ENCODE peak calls at places on chromosomes 1 and 21, in five cellular contexts. One of them, this sample, is unnamed.

GRCh38 chr1:21337931-21338567 is 47.8 kb upstream of the ECE1 start:
- DNase-seq in mucosa of descending colon: peak; percentile 78
- DNase-seq in PC-3: peak; percentile 53
- DNase-seq in neural crest cell: no peak
- DNase-seq in testis: peak; percentile 85
- DNase-seq in this sample: no peak

GRCh38 chr1:189658381-189658780 is 819.3 kb downstream of the BRINP3 start:
- DNase-seq in mucosa of descending colon: no peak
- DNase-seq in PC-3: peak; percentile 56
- DNase-seq in neural crest cell: no peak
- DNase-seq in testis: no peak
- DNase-seq in this sample: peak; percentile 41

GRCh38 chr1:100478816-100479215 is 59.1 kb upstream of the GPR88 start:
- DNase-seq in mucosa of descending colon: no peak
- DNase-seq in PC-3: no peak
- DNase-seq in neural crest cell: no peak
- DNase-seq in testis: no peak
- DNase-seq in this sample: no peak

GRCh38 chr21:46052703-46053651 is 44.9 kb upstream of the COL6A2 start:
- DNase-seq in mucosa of descending colon: no peak
- DNase-seq in PC-3: peak; percentile 94
- DNase-seq in neural crest cell: no peak
- DNase-seq in testis: peak; percentile 10
- DNase-seq in this sample: no peak

GRCh38 chr21:16751705-16752104 is 761.1 kb upstream of the CXADR start:
- DNase-seq in mucosa of descending colon: no peak
- DNase-seq in PC-3: no peak
- DNase-seq in neural crest cell: no peak
- DNase-seq in testis: no peak
- DNase-seq in this sample: peak; percentile 28

GRCh38 chr1:179334440-179334839 is 31.3 kb upstream of the AXDND1 start:
- DNase-seq in mucosa of descending colon: no peak
- DNase-seq in PC-3: no peak
- DNase-seq in neural crest cell: no peak
- DNase-seq in testis: no peak
- DNase-seq in this sample: no peak

GRCh38 chr1:4658643-4659042 is 4.2 kb downstream of the AJAP1 start:
- DNase-seq in mucosa of descending colon: no peak
- DNase-seq in PC-3: no peak
- DNase-seq in neural crest cell: no peak
- DNase-seq in testis: no peak
- DNase-seq in this sample: no peak

GRCh38 chr1:86706018-86706417 is 1.6 kb downstream of the SH3GLB1 start:
- DNase-seq in mucosa of descending colon: no peak
- DNase-seq in PC-3: peak; percentile 27
- DNase-seq in neural crest cell: no peak
- DNase-seq in testis: no peak
- DNase-seq in this sample: peak; percentile 24

GRCh38 chr1:6554907-6555778 is at the start of gene TAS1R1:
- DNase-seq in mucosa of descending colon: no peak
- DNase-seq in PC-3: no peak
- DNase-seq in neural crest cell: no peak
- DNase-seq in testis: peak; percentile 70
- DNase-seq in this sample: no peak

GRCh38 chr21:46538851-46539666 is 65.8 kb downstream of the S100B start:
- DNase-seq in mucosa of descending colon: no peak
- DNase-seq in PC-3: no peak
- DNase-seq in neural crest cell: no peak
- DNase-seq in testis: no peak
- DNase-seq in this sample: no peak

GRCh38 chr1:219459321-219460105 is 153.4 kb downstream of the ZC3H11B start:
- DNase-seq in mucosa of descending colon: no peak
- DNase-seq in PC-3: no peak
- DNase-seq in neural crest cell: no peak
- DNase-seq in testis: no peak
- DNase-seq in this sample: no peak

GRCh38 chr21:34807146-34807880 is 138.5 kb downstream of the CLIC6 start:
- DNase-seq in mucosa of descending colon: no peak
- DNase-seq in PC-3: peak; percentile 89
- DNase-seq in neural crest cell: no peak
- DNase-seq in testis: no peak
- DNase-seq in this sample: peak; percentile 99

GRCh38 chr1:207495816-207496792 is at the start of gene CR1:
- DNase-seq in mucosa of descending colon: peak; percentile 17
- DNase-seq in PC-3: no peak
- DNase-seq in neural crest cell: peak; percentile 5
- DNase-seq in testis: peak; percentile 23
- DNase-seq in this sample: no peak

GRCh38 chr1:117003253-117003875 is 1.8 kb downstream of the CD101 start:
- DNase-seq in mucosa of descending colon: no peak
- DNase-seq in PC-3: no peak
- DNase-seq in neural crest cell: no peak
- DNase-seq in testis: no peak
- DNase-seq in this sample: no peak

GRCh38 chr1:155126494-155127104 is 1.1 kb upstream of the EFNA1 start:
- DNase-seq in mucosa of descending colon: peak; percentile 64
- DNase-seq in PC-3: no peak
- DNase-seq in neural crest cell: peak; percentile 15
- DNase-seq in testis: peak; percentile 42
- DNase-seq in this sample: no peak

GRCh38 chr1:118711356-118711755 is 276.8 kb downstream of the TBX15 start:
- DNase-seq in mucosa of descending colon: no peak
- DNase-seq in PC-3: no peak
- DNase-seq in neural crest cell: no peak
- DNase-seq in testis: no peak
- DNase-seq in this sample: no peak

GRCh38 chr1:118717893-118718292 is 270.2 kb downstream of the TBX15 start:
- DNase-seq in mucosa of descending colon: no peak
- DNase-seq in PC-3: no peak
- DNase-seq in neural crest cell: no peak
- DNase-seq in testis: no peak
- DNase-seq in this sample: no peak

DNA sequence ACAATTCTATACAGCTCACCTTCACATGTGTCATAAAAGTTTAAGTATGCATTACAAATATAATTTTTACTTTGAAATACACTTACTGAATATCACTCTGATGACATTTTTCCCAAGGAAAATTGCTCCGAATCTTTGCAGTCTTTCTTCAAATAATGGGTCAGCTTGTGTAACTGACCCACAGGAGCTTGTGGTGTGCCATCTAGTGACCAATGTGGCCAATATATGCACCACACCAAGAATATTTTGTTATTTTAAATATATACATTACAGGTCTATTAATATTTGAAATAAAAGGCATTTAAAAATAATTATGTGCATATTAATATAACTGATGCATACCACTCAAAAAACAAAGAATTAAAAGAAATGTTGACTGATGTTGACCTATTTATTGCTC is 271.4 kb downstream of the TBX15 start:
- DNase-seq in mucosa of descending colon: no peak
- DNase-seq in PC-3: peak; percentile 21
- DNase-seq in neural crest cell: no peak
- DNase-seq in testis: peak; percentile 15
- DNase-seq in this sample: peak; percentile 9
- TF ChIP-seq CTCF in mucosa of descending colon: no peak
- TF ChIP-seq CTCF in PC-3: peak; percentile 44
- TF ChIP-seq CTCF in neural crest cell: peak; percentile 56
- TF ChIP-seq CTCF in testis: no peak
- TF ChIP-seq CTCF in this sample: peak; percentile 8

DNA sequence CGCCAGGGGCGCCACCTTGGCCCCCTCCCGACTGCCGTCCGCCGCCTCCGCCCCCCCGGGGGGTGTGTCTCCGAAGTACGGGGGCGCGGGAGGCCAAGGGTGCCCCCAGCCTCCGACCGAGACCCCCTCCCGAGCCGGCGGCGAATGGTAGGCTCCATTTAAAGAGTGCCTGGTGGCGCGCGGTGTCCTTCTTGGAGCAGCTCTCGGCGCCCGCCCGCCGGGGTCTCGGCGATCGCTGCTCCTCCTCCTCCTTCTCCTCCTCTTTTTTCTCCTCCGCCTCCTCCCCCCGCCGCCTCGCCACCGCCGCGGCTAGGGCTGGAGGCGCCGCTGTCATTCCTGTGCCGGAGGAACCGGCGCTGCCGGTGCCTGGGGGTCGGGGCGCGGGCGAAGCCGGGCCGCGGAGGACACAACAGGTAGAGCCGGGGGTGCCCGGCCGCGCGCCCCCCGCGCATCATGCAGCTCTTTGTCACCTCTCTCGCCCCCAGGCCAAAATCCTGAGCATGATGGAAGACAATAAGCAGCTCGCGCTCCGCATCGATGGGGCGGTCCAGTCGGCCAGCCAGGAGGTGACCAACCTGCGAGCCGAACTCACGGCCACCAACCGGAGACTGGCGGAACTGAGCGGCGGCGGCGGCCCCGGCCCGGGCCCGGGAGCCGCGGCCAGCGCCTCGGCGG is at the start of gene KAZN:
- DNase-seq in mucosa of descending colon: no peak
- DNase-seq in PC-3: peak; percentile 40
- DNase-seq in neural crest cell: peak; percentile 63
- DNase-seq in testis: peak; percentile 28
- DNase-seq in this sample: no peak
- TF ChIP-seq CTCF in mucosa of descending colon: no peak
- TF ChIP-seq CTCF in PC-3: peak; percentile 24
- TF ChIP-seq CTCF in neural crest cell: peak; percentile 44
- TF ChIP-seq CTCF in testis: no peak
- TF ChIP-seq CTCF in this sample: no peak

DNA sequence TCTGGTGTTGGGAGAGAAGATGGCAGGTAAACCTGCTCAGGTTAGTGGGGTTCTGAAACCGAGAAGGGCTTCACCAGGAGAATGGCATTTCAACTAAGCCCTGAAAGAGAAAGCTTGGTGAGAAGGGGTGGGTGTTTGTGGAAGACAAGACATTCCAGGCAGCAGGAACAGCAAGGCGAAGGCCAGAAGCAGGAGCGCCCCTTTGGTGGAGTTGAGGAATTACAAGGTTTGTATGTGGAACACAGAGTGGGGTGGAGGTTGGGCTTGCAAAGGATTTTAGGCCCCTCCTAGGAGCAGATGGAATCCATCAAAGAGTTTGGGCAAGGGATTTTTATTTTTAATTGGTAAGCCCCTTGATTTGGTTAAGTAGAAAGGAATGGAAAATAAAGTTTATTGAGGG is 24.8 kb upstream of the ELOA start:
- DNase-seq in mucosa of descending colon: no peak
- DNase-seq in PC-3: peak; percentile 45
- DNase-seq in neural crest cell: peak; percentile 43
- DNase-seq in testis: no peak
- DNase-seq in this sample: peak; percentile 41
- TF ChIP-seq CTCF in mucosa of descending colon: no peak
- TF ChIP-seq CTCF in PC-3: peak; percentile 67
- TF ChIP-seq CTCF in neural crest cell: peak; percentile 65
- TF ChIP-seq CTCF in testis: no peak
- TF ChIP-seq CTCF in this sample: peak; percentile 66

GRCh38 chr1:47524272-47524671 is 86.4 kb downstream of the FOXD2 start:
- DNase-seq in mucosa of descending colon: no peak
- DNase-seq in PC-3: no peak
- DNase-seq in neural crest cell: no peak
- DNase-seq in testis: no peak
- DNase-seq in this sample: no peak

GRCh38 chr1:47523812-47524170 is 85.9 kb downstream of the FOXD2 start:
- DNase-seq in mucosa of descending colon: no peak
- DNase-seq in PC-3: no peak
- DNase-seq in neural crest cell: no peak
- DNase-seq in testis: no peak
- DNase-seq in this sample: no peak

GRCh38 chr1:47529520-47530098 is 91.8 kb downstream of the FOXD2 start:
- DNase-seq in mucosa of descending colon: no peak
- DNase-seq in PC-3: peak; percentile 36
- DNase-seq in neural crest cell: no peak
- DNase-seq in testis: no peak
- DNase-seq in this sample: no peak

GRCh38 chr1:47522890-47523811 is 85.3 kb downstream of the FOXD2 start:
- DNase-seq in mucosa of descending colon: no peak
- DNase-seq in PC-3: no peak
- DNase-seq in neural crest cell: no peak
- DNase-seq in testis: no peak
- DNase-seq in this sample: no peak

DNA sequence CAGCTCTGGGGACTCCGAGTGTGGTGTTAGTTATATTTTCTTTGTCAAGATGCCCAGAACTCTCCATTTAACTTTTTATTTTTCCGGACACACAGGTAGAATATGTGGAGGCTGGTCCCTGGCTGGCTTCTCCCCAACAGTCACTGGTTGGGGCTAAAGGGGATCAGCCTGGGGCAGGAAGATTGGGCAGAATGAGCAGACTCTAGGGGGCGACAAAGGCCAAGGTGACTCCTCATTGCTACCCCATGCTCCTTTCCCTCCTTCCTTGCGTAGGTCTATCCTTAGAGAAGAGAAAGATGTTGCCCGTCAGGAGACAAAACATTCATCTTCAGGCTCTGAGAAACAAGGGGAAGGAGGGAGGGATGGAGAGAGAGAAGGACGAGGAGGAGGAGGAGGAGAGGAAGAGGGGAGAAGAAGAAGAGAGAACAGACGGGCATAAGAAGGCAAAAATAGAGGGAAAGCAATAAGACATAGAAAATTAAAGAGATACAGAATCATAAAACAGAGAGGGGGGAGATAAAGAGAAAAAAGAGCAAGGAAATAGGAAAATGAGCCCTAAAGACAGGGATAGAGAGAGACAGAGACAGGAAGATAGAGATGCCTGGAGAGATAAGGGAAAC is 89.9 kb downstream of the FOXD2 start:
- DNase-seq in mucosa of descending colon: peak; percentile 87
- DNase-seq in PC-3: peak; percentile 62
- DNase-seq in neural crest cell: no peak
- DNase-seq in testis: no peak
- DNase-seq in this sample: peak; percentile 35
- TF ChIP-seq CTCF in mucosa of descending colon: peak; percentile 21
- TF ChIP-seq CTCF in PC-3: peak; percentile 85
- TF ChIP-seq CTCF in neural crest cell: peak; percentile 59
- TF ChIP-seq CTCF in testis: no peak
- TF ChIP-seq CTCF in this sample: peak; percentile 77

GRCh38 chr1:24392604-24392946 is 21.0 kb downstream of the STPG1 start:
- DNase-seq in mucosa of descending colon: no peak
- DNase-seq in PC-3: no peak
- DNase-seq in neural crest cell: no peak
- DNase-seq in testis: no peak
- DNase-seq in this sample: no peak
- TF ChIP-seq CTCF in mucosa of descending colon: no peak
- TF ChIP-seq CTCF in PC-3: peak; percentile 20
- TF ChIP-seq CTCF in neural crest cell: no peak
- TF ChIP-seq CTCF in testis: no peak
- TF ChIP-seq CTCF in this sample: no peak

GRCh38 chr1:10815863-10816195 is 19.4 kb upstream of the CASZ1 start:
- DNase-seq in mucosa of descending colon: peak; percentile 68
- DNase-seq in PC-3: no peak
- DNase-seq in neural crest cell: no peak
- DNase-seq in testis: no peak
- DNase-seq in this sample: no peak

GRCh38 chr1:10814312-10814711 is 17.9 kb upstream of the CASZ1 start:
- DNase-seq in mucosa of descending colon: no peak
- DNase-seq in PC-3: no peak
- DNase-seq in neural crest cell: no peak
- DNase-seq in testis: no peak
- DNase-seq in this sample: no peak

GRCh38 chr1:10813801-10814200 is 17.4 kb upstream of the CASZ1 start:
- DNase-seq in mucosa of descending colon: no peak
- DNase-seq in PC-3: no peak
- DNase-seq in neural crest cell: no peak
- DNase-seq in testis: no peak
- DNase-seq in this sample: no peak

GRCh38 chr1:10816233-10816632 is 19.8 kb upstream of the CASZ1 start:
- DNase-seq in mucosa of descending colon: no peak
- DNase-seq in PC-3: no peak
- DNase-seq in neural crest cell: no peak
- DNase-seq in testis: no peak
- DNase-seq in this sample: no peak

GRCh38 chr1:10814954-10815862 is 18.8 kb upstream of the CASZ1 start:
- DNase-seq in mucosa of descending colon: peak; percentile 49
- DNase-seq in PC-3: no peak
- DNase-seq in neural crest cell: no peak
- DNase-seq in testis: no peak
- DNase-seq in this sample: no peak
- TF ChIP-seq CTCF in mucosa of descending colon: no peak
- TF ChIP-seq CTCF in PC-3: no peak
- TF ChIP-seq CTCF in neural crest cell: no peak
- TF ChIP-seq CTCF in testis: no peak
- TF ChIP-seq CTCF in this sample: no peak

This sample was measured in bronchial epithelial cell.